ENCODE peak calls at places on chromosomes 3 and 15, in five cellular contexts. One of them, this sample, is unnamed.

GRCh38 chr3:11186318-11186692 is 32.0 kb downstream of the HRH1 start:
- DNase-seq in heart left ventricle: no peak
- DNase-seq in fibroblast of the aortic adventitia: no peak
- DNase-seq in neural progenitor cell: no peak
- DNase-seq in AG09309: no peak
- DNase-seq in this sample: no peak

GRCh38 chr3:191320316-191320715 is 8.9 kb upstream of the CCDC50 start:
- DNase-seq in heart left ventricle: no peak
- DNase-seq in fibroblast of the aortic adventitia: no peak
- DNase-seq in neural progenitor cell: no peak
- DNase-seq in AG09309: no peak
- DNase-seq in this sample: no peak

GRCh38 chr3:52848617-52849016 is 13.8 kb upstream of the MUSTN1 start:
- DNase-seq in heart left ventricle: no peak
- DNase-seq in fibroblast of the aortic adventitia: peak
- DNase-seq in neural progenitor cell: no peak
- DNase-seq in AG09309: peak
- DNase-seq in this sample: peak

GRCh38 chr3:186760141-186760813 is 23.1 kb upstream of the EIF4A2 start:
- DNase-seq in heart left ventricle: no peak
- DNase-seq in fibroblast of the aortic adventitia: no peak
- DNase-seq in neural progenitor cell: no peak
- DNase-seq in AG09309: no peak
- DNase-seq in this sample: no peak

GRCh38 chr3:112308151-112308911 is 14.3 kb upstream of the SLC9C1 start:
- DNase-seq in heart left ventricle: no peak
- DNase-seq in fibroblast of the aortic adventitia: peak
- DNase-seq in neural progenitor cell: peak
- DNase-seq in AG09309: no peak
- DNase-seq in this sample: peak

GRCh38 chr3:18761530-18761929 is 336.4 kb upstream of the SATB1 start:
- DNase-seq in heart left ventricle: no peak
- DNase-seq in fibroblast of the aortic adventitia: no peak
- DNase-seq in neural progenitor cell: no peak
- DNase-seq in AG09309: no peak
- DNase-seq in this sample: no peak

GRCh38 chr15:100017140-100017539 is 283.9 kb upstream of the LYSMD4 start:
- DNase-seq in heart left ventricle: no peak
- DNase-seq in fibroblast of the aortic adventitia: no peak
- DNase-seq in neural progenitor cell: no peak
- DNase-seq in AG09309: no peak
- DNase-seq in this sample: no peak

GRCh38 chr3:128320551-128321340 is 145.9 kb downstream of the DNAJB8 start:
- DNase-seq in heart left ventricle: no peak
- DNase-seq in fibroblast of the aortic adventitia: no peak
- DNase-seq in neural progenitor cell: no peak
- DNase-seq in AG09309: no peak
- DNase-seq in this sample: no peak

GRCh38 chr3:141557961-141558706 is 71.3 kb downstream of the RASA2 start:
- DNase-seq in heart left ventricle: no peak
- DNase-seq in fibroblast of the aortic adventitia: no peak
- DNase-seq in neural progenitor cell: no peak
- DNase-seq in AG09309: no peak
- DNase-seq in this sample: no peak

GRCh38 chr3:71400986-71401451 is 182.5 kb downstream of the FOXP1 start:
- DNase-seq in heart left ventricle: no peak
- DNase-seq in fibroblast of the aortic adventitia: no peak
- DNase-seq in neural progenitor cell: no peak
- DNase-seq in AG09309: no peak
- DNase-seq in this sample: no peak

GRCh38 chr3:36305929-36306520 is 74.3 kb upstream of the STAC start:
- DNase-seq in heart left ventricle: no peak
- DNase-seq in fibroblast of the aortic adventitia: peak
- DNase-seq in neural progenitor cell: no peak
- DNase-seq in AG09309: no peak
- DNase-seq in this sample: no peak

GRCh38 chr3:47974974-47975470 is 41.2 kb downstream of the MAP4 start:
- DNase-seq in heart left ventricle: no peak
- DNase-seq in fibroblast of the aortic adventitia: no peak
- DNase-seq in neural progenitor cell: no peak
- DNase-seq in AG09309: no peak
- DNase-seq in this sample: no peak

GRCh38 chr3:186361246-186361611 is 805 bp downstream of the DGKG start:
- DNase-seq in heart left ventricle: no peak
- DNase-seq in fibroblast of the aortic adventitia: no peak
- DNase-seq in neural progenitor cell: peak
- DNase-seq in AG09309: no peak
- DNase-seq in this sample: no peak

GRCh38 chr3:124034809-124035152 is 42.9 kb upstream of the ROPN1 start:
- DNase-seq in heart left ventricle: no peak
- DNase-seq in fibroblast of the aortic adventitia: no peak
- DNase-seq in neural progenitor cell: peak
- DNase-seq in AG09309: no peak
- DNase-seq in this sample: no peak

GRCh38 chr3:120506076-120506827 is 55.5 kb upstream of the FSTL1 start:
- DNase-seq in heart left ventricle: no peak
- DNase-seq in fibroblast of the aortic adventitia: peak
- DNase-seq in neural progenitor cell: no peak
- DNase-seq in AG09309: no peak
- DNase-seq in this sample: no peak

GRCh38 chr15:59701880-59702279 is 12.8 kb upstream of the BNIP2 start:
- DNase-seq in heart left ventricle: no peak
- DNase-seq in fibroblast of the aortic adventitia: no peak
- DNase-seq in neural progenitor cell: no peak
- DNase-seq in AG09309: no peak
- DNase-seq in this sample: no peak

GRCh38 chr3:10725067-10725466 is 91.0 kb upstream of the SLC6A11 start:
- DNase-seq in heart left ventricle: no peak
- DNase-seq in fibroblast of the aortic adventitia: peak
- DNase-seq in neural progenitor cell: no peak
- DNase-seq in AG09309: no peak
- DNase-seq in this sample: no peak

GRCh38 chr3:46110701-46111493 is 83.6 kb upstream of the XCR1 start:
- DNase-seq in heart left ventricle: no peak
- DNase-seq in fibroblast of the aortic adventitia: peak
- DNase-seq in neural progenitor cell: no peak
- DNase-seq in AG09309: peak
- DNase-seq in this sample: peak

GRCh38 chr3:190305406-190305805 is 16.8 kb downstream of the CLDN1 start:
- DNase-seq in heart left ventricle: no peak
- DNase-seq in fibroblast of the aortic adventitia: peak
- DNase-seq in neural progenitor cell: no peak
- DNase-seq in AG09309: no peak
- DNase-seq in this sample: peak

DNA sequence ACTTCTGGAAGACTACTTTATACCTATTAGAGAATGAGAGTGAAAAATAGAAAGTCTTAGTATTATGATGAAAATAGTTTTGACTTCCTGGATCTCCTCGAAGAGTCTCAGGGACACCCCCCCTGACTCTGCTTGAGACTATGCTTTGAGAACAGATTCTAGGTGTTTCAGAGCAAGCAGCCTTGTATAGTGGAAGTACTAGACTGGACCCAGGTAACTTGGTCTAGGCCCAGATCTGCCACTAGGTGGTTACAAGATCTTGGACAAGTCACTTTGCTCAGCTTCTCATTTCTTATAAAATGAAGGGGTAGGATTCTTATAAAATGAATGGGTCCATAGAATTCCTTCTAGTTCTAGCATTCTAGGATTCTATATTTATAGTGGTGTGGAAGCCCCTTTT is 9.1 kb downstream of the ABHD5 start:
- DNase-seq in heart left ventricle: no peak
- DNase-seq in fibroblast of the aortic adventitia: no peak
- DNase-seq in neural progenitor cell: peak
- DNase-seq in AG09309: no peak
- DNase-seq in this sample: peak
- TF ChIP-seq CTCF in heart left ventricle: no peak
- TF ChIP-seq CTCF in fibroblast of the aortic adventitia: peak
- TF ChIP-seq CTCF in neural progenitor cell: peak
- TF ChIP-seq CTCF in AG09309: peak
- TF ChIP-seq CTCF in this sample: peak

GRCh38 chr15:67105991-67106763 is 40.8 kb downstream of the SMAD3 start:
- DNase-seq in heart left ventricle: no peak
- DNase-seq in fibroblast of the aortic adventitia: no peak
- DNase-seq in neural progenitor cell: no peak
- DNase-seq in AG09309: no peak
- DNase-seq in this sample: no peak
- H3K4me3 ChIP-seq in heart left ventricle: no peak
- H3K4me3 ChIP-seq in fibroblast of the aortic adventitia: no peak
- H3K4me3 ChIP-seq in neural progenitor cell: no peak
- H3K4me3 ChIP-seq in AG09309: no peak
- H3K4me3 ChIP-seq in this sample: no peak

DNA sequence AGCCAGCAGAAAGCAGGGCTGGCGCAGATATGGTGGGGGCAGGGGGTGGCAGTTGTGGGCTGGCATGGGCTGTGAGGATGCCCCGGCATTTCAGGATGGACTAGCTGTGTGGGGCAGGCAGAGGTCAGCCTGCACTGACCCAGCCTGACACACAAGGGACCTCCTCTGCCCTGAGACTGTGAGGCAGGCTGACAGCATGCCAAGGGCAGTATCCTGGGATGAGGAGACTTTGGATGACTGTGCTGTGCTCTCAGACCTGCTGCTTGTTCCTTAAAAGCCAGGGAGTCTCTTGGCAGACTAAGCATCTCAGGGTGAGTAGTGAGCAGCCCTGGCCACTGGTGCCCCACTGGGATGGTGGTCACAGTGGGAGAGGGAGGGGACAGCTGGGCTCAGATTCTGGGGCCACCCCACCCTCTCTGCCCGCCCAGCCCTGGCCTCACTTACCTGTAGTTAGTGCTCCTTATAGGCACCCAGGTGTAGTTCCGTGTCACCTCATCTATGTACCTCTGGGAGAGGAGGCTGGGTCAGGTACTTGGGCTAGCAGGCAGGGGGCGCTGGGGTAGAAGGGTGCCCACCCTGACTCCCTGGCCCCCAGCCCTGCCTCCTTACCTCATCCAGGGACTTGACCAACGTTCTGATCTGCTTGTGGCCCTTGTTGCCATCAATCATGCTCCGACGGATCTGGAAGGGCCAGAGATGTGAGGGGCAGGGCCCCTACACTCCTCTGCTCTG is 16.0 kb upstream of the TMEM115 start:
- DNase-seq in heart left ventricle: no peak
- DNase-seq in fibroblast of the aortic adventitia: no peak
- DNase-seq in neural progenitor cell: peak
- DNase-seq in AG09309: no peak
- DNase-seq in this sample: no peak
- TF ChIP-seq CTCF in heart left ventricle: no peak
- TF ChIP-seq CTCF in fibroblast of the aortic adventitia: no peak
- TF ChIP-seq CTCF in neural progenitor cell: peak
- TF ChIP-seq CTCF in AG09309: no peak
- TF ChIP-seq CTCF in this sample: no peak

GRCh38 chr15:31365032-31365654 is 38.5 kb downstream of the KLF13 start:
- DNase-seq in heart left ventricle: no peak
- DNase-seq in fibroblast of the aortic adventitia: no peak
- DNase-seq in neural progenitor cell: no peak
- DNase-seq in AG09309: no peak
- DNase-seq in this sample: no peak
- H3K4me3 ChIP-seq in heart left ventricle: peak
- H3K4me3 ChIP-seq in fibroblast of the aortic adventitia: no peak
- H3K4me3 ChIP-seq in neural progenitor cell: peak
- H3K4me3 ChIP-seq in AG09309: no peak
- H3K4me3 ChIP-seq in this sample: no peak

GRCh38 chr15:25691544-25692430 is 171.3 kb downstream of the ATP10A start:
- DNase-seq in heart left ventricle: no peak
- DNase-seq in fibroblast of the aortic adventitia: peak
- DNase-seq in neural progenitor cell: peak
- DNase-seq in AG09309: no peak
- DNase-seq in this sample: peak
- TF ChIP-seq CTCF in heart left ventricle: peak
- TF ChIP-seq CTCF in fibroblast of the aortic adventitia: peak
- TF ChIP-seq CTCF in neural progenitor cell: peak
- TF ChIP-seq CTCF in AG09309: peak
- TF ChIP-seq CTCF in this sample: peak

GRCh38 chr15:90126457-90127435 is 24.5 kb upstream of the IDH2 start:
- DNase-seq in heart left ventricle: peak
- DNase-seq in fibroblast of the aortic adventitia: no peak
- DNase-seq in neural progenitor cell: peak
- DNase-seq in AG09309: no peak
- DNase-seq in this sample: no peak
- H3K4me3 ChIP-seq in heart left ventricle: no peak
- H3K4me3 ChIP-seq in fibroblast of the aortic adventitia: no peak
- H3K4me3 ChIP-seq in neural progenitor cell: peak
- H3K4me3 ChIP-seq in AG09309: no peak
- H3K4me3 ChIP-seq in this sample: no peak